ENCODE peak calls at places on chromosomes 1 and 21, in nine cellular contexts. J, V, H, D, F, N, Y, E and W are unnamed samples.
A peak's percentile ranks its signal among the peaks of the same experiment; 100 is the strongest.

GRCh38 chr1:27031235-27032118 is 18.8 kb upstream of the TENT5B start:
- DNase-seq in J (no peak), V (no peak), H (peak; percentile 86), D (peak; percentile 92), F (peak; percentile 86), N (peak; percentile 89), Y (peak; percentile 47), E (peak; percentile 85), W (no peak)

GRCh38 chr1:178371236-178371635 is 125.5 kb downstream of the CLEC20A start:
- DNase-seq in J (no peak), V (no peak), H (peak; percentile 40), D (no peak), F (no peak), N (no peak), Y (peak; percentile 29), E (peak; percentile 4), W (no peak)

GRCh38 chr21:42317826-42318746 is 2.9 kb upstream of the TFF3 start:
- DNase-seq in J (no peak), V (peak; percentile 43), H (no peak), D (no peak), F (peak; percentile 27), N (no peak), Y (no peak), E (no peak), W (peak; percentile 64)

GRCh38 chr1:7015022-7015421 is 229.8 kb downstream of the CAMTA1 start:
- DNase-seq in J (no peak), V (no peak), H (no peak), D (no peak), F (no peak), N (no peak), Y (no peak), E (no peak), W (no peak)

GRCh38 chr1:32972814-32973428 is 8.3 kb upstream of the RNF19B start:
- DNase-seq in J (no peak), V (no peak), H (peak; percentile 46), D (peak; percentile 67), F (peak; percentile 46), N (no peak), Y (peak; percentile 56), E (peak; percentile 73), W (peak; percentile 78)

GRCh38 chr1:55617416-55617980 is 402.3 kb upstream of the USP24 start:
- DNase-seq in J (no peak), V (no peak), H (no peak), D (no peak), F (no peak), N (no peak), Y (no peak), E (no peak), W (no peak)

GRCh38 chr1:225863167-225863566 is 19.0 kb downstream of the TMEM63A start:
- DNase-seq in J (no peak), V (no peak), H (peak; percentile 18), D (no peak), F (no peak), N (peak; percentile 73), Y (no peak), E (no peak), W (no peak)

GRCh38 chr1:1302006-1302430 is 5.7 kb downstream of the ACAP3 start:
- DNase-seq in J (no peak), V (no peak), H (no peak), D (no peak), F (no peak), N (no peak), Y (peak; percentile 52), E (no peak), W (no peak)

GRCh38 chr1:155678027-155678426 is 10.5 kb downstream of the YY1AP1 start:
- DNase-seq in J (no peak), V (no peak), H (no peak), D (peak; percentile 93), F (no peak), N (no peak), Y (no peak), E (no peak), W (no peak)

GRCh38 chr1:10909697-10910489 is 102.6 kb upstream of the TARDBP start:
- DNase-seq in J (no peak), V (no peak), H (peak; percentile 13), D (peak; percentile 68), F (peak; percentile 79), N (peak; percentile 62), Y (peak; percentile 65), E (peak; percentile 61), W (no peak)

GRCh38 chr1:155253208-155253607 is 2.1 kb downstream of the ENTREP3 start:
- DNase-seq in J (no peak), V (no peak), H (no peak), D (peak; percentile 34), F (no peak), N (no peak), Y (no peak), E (no peak), W (no peak)

GRCh38 chr1:6033986-6034749 is 11.5 kb upstream of the KCNAB2 start:
- DNase-seq in J (no peak), V (no peak), H (peak; percentile 24), D (peak; percentile 65), F (peak; percentile 61), N (peak; percentile 27), Y (peak; percentile 82), E (peak; percentile 67), W (no peak)

GRCh38 chr1:85623061-85623471 is 42.5 kb downstream of the CCN1 start:
- DNase-seq in J (no peak), V (no peak), H (peak; percentile 70), D (peak; percentile 92), F (no peak), N (peak; percentile 25), Y (no peak), E (no peak), W (no peak)

DNA sequence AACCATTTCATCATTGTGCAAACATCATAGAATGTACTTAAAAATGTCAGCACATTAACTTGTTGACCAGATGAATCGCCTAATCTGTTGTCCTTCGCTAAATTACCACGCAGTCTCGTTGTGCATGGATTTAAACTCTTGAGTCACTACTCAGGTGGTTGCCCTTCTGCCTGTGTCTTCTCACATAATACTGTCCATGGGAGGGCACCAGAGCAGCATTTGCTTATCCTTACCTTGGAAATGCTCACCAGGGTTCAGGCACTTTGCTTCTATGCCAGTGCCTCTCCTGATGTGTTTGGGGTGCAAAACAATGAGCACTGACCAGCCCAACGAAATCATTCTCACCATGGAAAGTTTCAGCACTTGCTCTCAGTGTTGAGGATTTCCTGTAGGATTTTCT is 559.9 kb downstream of the RWDD3 start:
- DNase-seq in J (no peak), V (no peak), H (no peak), D (peak; percentile 25), F (no peak), N (peak; percentile 19), Y (no peak), E (peak; percentile 11), W (no peak)
- TF ChIP-seq CTCF in J (no peak), V (no peak), H (no peak), D (peak; percentile 46), F (no peak), N (no peak), Y (no peak), E (peak; percentile 30), W (peak; percentile 48)

GRCh38 chr1:223531742-223532341 is 133.7 kb downstream of the CAPN8 start:
- DNase-seq in J (peak; percentile 12), V (no peak), H (peak; percentile 44), D (peak; percentile 79), F (peak; percentile 87), N (peak; percentile 87), Y (peak; percentile 76), E (peak; percentile 68), W (no peak)
- TF ChIP-seq CTCF in J (peak; percentile 87), V (peak; percentile 79), H (peak; percentile 79), D (peak; percentile 95), F (peak; percentile 46), N (peak; percentile 90), Y (peak; percentile 75), E (peak; percentile 58), W (peak; percentile 85)

GRCh38 chr1:171934664-171935063 is 93.4 kb downstream of the DNM3 start:
- DNase-seq in J (no peak), V (no peak), H (no peak), D (no peak), F (no peak), N (no peak), Y (no peak), E (no peak), W (no peak)

GRCh38 chr1:171935086-171935485 is 93.8 kb downstream of the DNM3 start:
- DNase-seq in J (no peak), V (no peak), H (no peak), D (no peak), F (no peak), N (no peak), Y (no peak), E (no peak), W (no peak)

GRCh38 chr1:171931752-171932151 is 90.5 kb downstream of the DNM3 start:
- DNase-seq in J (no peak), V (no peak), H (no peak), D (no peak), F (no peak), N (no peak), Y (no peak), E (no peak), W (no peak)

DNA sequence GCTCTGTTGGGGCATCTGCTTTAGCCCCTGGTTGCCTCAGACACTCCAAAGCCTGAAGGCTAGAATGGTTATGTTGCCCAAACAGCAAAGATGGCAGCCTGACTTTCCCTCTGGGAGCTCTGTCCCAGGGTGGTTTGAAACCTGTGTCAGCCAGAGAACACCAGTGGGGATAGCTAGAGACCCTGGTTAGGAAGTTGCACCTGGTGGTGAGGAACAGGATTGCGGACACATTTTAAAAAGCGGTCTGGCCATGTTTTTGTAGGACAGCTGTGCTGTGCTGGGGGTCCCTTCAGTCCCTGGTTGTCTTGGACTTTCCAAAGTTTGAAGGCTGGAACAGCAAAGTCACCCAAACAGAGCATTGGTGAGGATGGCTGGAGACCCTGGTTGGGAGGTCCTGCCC is 87.8 kb downstream of the DNM3 start:
- DNase-seq in J (no peak), V (no peak), H (no peak), D (peak; percentile 30), F (no peak), N (no peak), Y (no peak), E (no peak), W (no peak)
- TF ChIP-seq CTCF in J (peak; percentile 29), V (no peak), H (peak; percentile 31), D (peak; percentile 59), F (no peak), N (peak; percentile 11), Y (peak; percentile 45), E (no peak), W (peak; percentile 59)

GRCh38 chr21:45388011-45388521 is 16.9 kb upstream of the COL18A1 start:
- DNase-seq in J (no peak), V (peak; percentile 37), H (no peak), D (no peak), F (no peak), N (no peak), Y (no peak), E (no peak), W (no peak)

GRCh38 chr21:45385549-45386050 is 19.4 kb upstream of the COL18A1 start:
- DNase-seq in J (no peak), V (peak; percentile 27), H (no peak), D (no peak), F (no peak), N (no peak), Y (no peak), E (no peak), W (no peak)

GRCh38 chr21:45387506-45387905 is 17.5 kb upstream of the COL18A1 start:
- DNase-seq in J (no peak), V (peak; percentile 10), H (no peak), D (no peak), F (no peak), N (no peak), Y (no peak), E (no peak), W (no peak)

GRCh38 chr21:45386336-45386727 is 18.6 kb upstream of the COL18A1 start:
- DNase-seq in J (no peak), V (peak; percentile 29), H (no peak), D (peak; percentile 32), F (no peak), N (no peak), Y (no peak), E (no peak), W (no peak)

GRCh38 chr21:45386728-45387371 is 18.1 kb upstream of the COL18A1 start:
- DNase-seq in J (peak; percentile 95), V (peak; percentile 3), H (peak; percentile 89), D (peak; percentile 75), F (no peak), N (peak; percentile 51), Y (peak; percentile 47), E (peak; percentile 69), W (no peak)
- TF ChIP-seq CTCF in J (peak; percentile 36), V (no peak), H (peak; percentile 42), D (peak; percentile 53), F (no peak), N (no peak), Y (no peak), E (peak; percentile 33), W (peak; percentile 39)